ENCODE peak calls at places on chromosomes 4 and X, in nine cellular contexts. I, J, X, H, G, C, Q, B and F are unnamed samples.

GRCh38 chr4:14368391-14368790 is 633.9 kb upstream of the CPEB2 start:
- DNase-seq in H (no peak), I (no peak), J (no peak), X (no peak), Q (no peak), G (no peak), B (no peak), C (no peak), F (no peak)

GRCh38 chrX:2954541-2954940 is 25.4 kb upstream of the ARSD start:
- DNase-seq in C (no peak), H (peak; percentile 46), J (no peak), I (no peak), X (no peak), G (no peak), Q (no peak), B (no peak), F (no peak)

GRCh38 chr4:3031357-3032064 is 42.8 kb downstream of the HTT-AS start:
- DNase-seq in B (no peak), G (no peak), C (no peak), J (peak; percentile 74), X (no peak), I (no peak), Q (no peak), H (no peak), F (no peak)

GRCh38 chrX:13028871-13029336 is 15.5 kb downstream of the FAM9C start:
- DNase-seq in B (no peak), Q (no peak), X (no peak), C (peak; percentile 6), I (no peak), H (peak; percentile 15), G (peak; percentile 37), J (no peak), F (no peak)

GRCh38 chr4:87423313-87424031 is 1.1 kb downstream of the NUDT9 start:
- DNase-seq in I (no peak), J (peak; percentile 26), H (peak; percentile 33), X (no peak), Q (peak; percentile 10), G (peak; percentile 50), C (peak; percentile 44), B (no peak), F (no peak)

GRCh38 chrX:103531002-103531401 is 11.7 kb upstream of the RAB40A start:
- DNase-seq in B (no peak), H (peak; percentile 86), C (no peak), Q (peak; percentile 66), G (no peak), J (no peak), I (no peak), X (no peak), F (peak; percentile 83)

GRCh38 chrX:110755611-110756010 is 40.0 kb downstream of the CHRDL1 start:
- DNase-seq in C (no peak), B (no peak), J (no peak), G (no peak), X (no peak), Q (no peak), I (no peak), H (no peak), F (no peak)

GRCh38 chrX:69136546-69137331 is 28.5 kb downstream of the PJA1 start:
- DNase-seq in I (no peak), H (no peak), X (no peak), Q (no peak), J (no peak), G (no peak), C (no peak), B (no peak), F (peak; percentile 27)

GRCh38 chr4:41963105-41963504 is 18.5 kb upstream of the DCAF4L1 start:
- DNase-seq in H (peak; percentile 46), C (peak; percentile 2), I (no peak), J (peak; percentile 35), G (peak; percentile 21), X (no peak), Q (peak; percentile 11), B (no peak), F (peak; percentile 50)

GRCh38 chr4:2786152-2786671 is 6.7 kb upstream of the SH3BP2 start:
- DNase-seq in I (no peak), B (peak; percentile 36), H (no peak), C (no peak), G (no peak), J (no peak), Q (no peak), X (no peak), F (no peak)

GRCh38 chrX:140765043-140765784 is 55.7 kb downstream of the LINC00632 start:
- DNase-seq in I (no peak), H (peak; percentile 58), Q (no peak), C (peak; percentile 31), B (no peak), J (no peak), X (no peak), G (no peak), F (peak; percentile 51)

GRCh38 chr4:140300271-140300970 is 73.0 kb upstream of the SCOC start:
- DNase-seq in X (no peak), G (peak; percentile 60), B (no peak), I (no peak), J (no peak), C (no peak), Q (peak; percentile 94), H (peak; percentile 72), F (peak; percentile 60)

GRCh38 chrX:145826466-145826865 is 8.8 kb downstream of the SLITRK2 start:
- DNase-seq in H (no peak), I (no peak), Q (no peak), X (no peak), G (no peak), J (no peak), C (no peak), B (no peak), F (no peak)

GRCh38 chr4:5863461-5864113 is 29.3 kb downstream of the CRMP1 start:
- DNase-seq in I (no peak), B (no peak), H (peak; percentile 98), J (no peak), X (no peak), Q (peak; percentile 94), G (peak; percentile 81), C (no peak), F (peak; percentile 93)

GRCh38 chrX:134374294-134374693 is 85.7 kb upstream of the HPRT1 start:
- DNase-seq in Q (no peak), H (peak; percentile 10), G (peak; percentile 2), I (no peak), C (peak; percentile 23), X (no peak), J (no peak), B (no peak), F (peak; percentile 16)

GRCh38 chr4:145099653-145100052 is 1.5 kb downstream of the ABCE1 start:
- DNase-seq in C (no peak), J (no peak), B (no peak), G (peak; percentile 33), Q (peak; percentile 32), X (no peak), H (peak; percentile 42), I (no peak), F (no peak)

GRCh38 chr4:107733431-107733925 is 13.4 kb upstream of the PAPSS1 start:
- DNase-seq in I (no peak), Q (no peak), X (no peak), J (peak; percentile 48), B (no peak), G (peak; percentile 24), H (no peak), C (no peak), F (no peak)

GRCh38 chrX:10177004-10177396 is 20.2 kb downstream of the CLCN4 start:
- DNase-seq in H (no peak), Q (no peak), G (no peak), C (no peak), X (no peak), J (no peak), I (no peak), B (no peak), F (no peak)

GRCh38 chr4:17812125-17812524 is 1.3 kb downstream of the NCAPG start:
- DNase-seq in C (no peak), I (no peak), X (no peak), B (no peak), J (no peak), H (no peak), Q (no peak), G (no peak), F (no peak)

GRCh38 chrX:101602077-101602476 is 15.7 kb downstream of the ARMCX6 start:
- DNase-seq in C (no peak), I (no peak), H (peak; percentile 59), J (no peak), Q (no peak), G (no peak), B (no peak), X (no peak), F (peak; percentile 9)

GRCh38 chrX:32530802-32531403 is 680.4 kb downstream of the DMD start:
- DNase-seq in H (peak; percentile 70), Q (peak; percentile 15), G (peak; percentile 23), X (no peak), B (no peak), J (peak; percentile 57), C (peak; percentile 43), I (no peak), F (peak; percentile 66)

GRCh38 chr4:128819082-128819742 is 9.7 kb downstream of the JADE1 start:
- DNase-seq in I (no peak), H (no peak), Q (no peak), X (no peak), B (no peak), C (no peak), J (no peak), G (no peak), F (no peak)

GRCh38 chr4:89166971-89167475 is 55.7 kb downstream of the TIGD2 start:
- DNase-seq in J (no peak), H (no peak), C (no peak), G (peak; percentile 69), I (no peak), X (no peak), Q (peak; percentile 14), B (no peak), F (no peak)

GRCh38 chrX:319579-320125 is 1.1 kb upstream of the GTPBP6 start:
- DNase-seq in G (no peak), I (no peak), J (no peak), Q (no peak), H (no peak), C (no peak), X (no peak), B (no peak), F (no peak)

GRCh38 chr4:33429971-33430370 is 2709.8 kb downstream of the PCDH7 start:
- DNase-seq in H (no peak), Q (no peak), X (no peak), C (no peak), J (no peak), I (no peak), B (no peak), G (no peak), F (no peak)

GRCh38 chr4:111562811-111563210 is 582.4 kb upstream of the FAM241A start:
- DNase-seq in G (no peak), I (no peak), C (no peak), H (peak; percentile 54), J (no peak), X (no peak), B (no peak), Q (peak; percentile 47), F (no peak)

GRCh38 chrX:137424679-137425078 is 141.2 kb upstream of the ZIC3 start:
- DNase-seq in Q (no peak), X (no peak), I (no peak), B (no peak), J (no peak), H (no peak), C (no peak), G (no peak), F (no peak)

GRCh38 chr4:145909331-145909730 is 29.3 kb downstream of the ZNF827 start:
- DNase-seq in I (no peak), B (no peak), G (no peak), Q (no peak), H (peak; percentile 64), X (no peak), J (no peak), C (peak; percentile 70), F (no peak)

GRCh38 chr4:167290684-167291083 is 56.4 kb upstream of the SPOCK3 start:
- DNase-seq in I (no peak), X (no peak), Q (no peak), H (peak; percentile 51), B (no peak), J (peak; percentile 38), C (no peak), G (no peak), F (peak; percentile 27)

GRCh38 chrX:132956421-132957210 is 1.8 kb downstream of the HS6ST2 start:
- DNase-seq in H (no peak), J (no peak), Q (no peak), C (no peak), B (no peak), X (peak; percentile 23), G (no peak), I (no peak), F (no peak)